ENCODE peak calls at places on chromosomes 6 and 20, in five cellular contexts. One of them, this sample, is unnamed.

GRCh38 chr20:34074101-34074760 is 37.8 kb downstream of the EIF2S2 start:
- DNase-seq in GM06990: no peak
- DNase-seq in dorsolateral prefrontal cortex: no peak
- DNase-seq in SK-N-SH: no peak
- DNase-seq in lower leg skin: no peak
- DNase-seq in this sample: peak

GRCh38 chr6:167116109-167116837 is 6.6 kb upstream of the CCR6 start:
- DNase-seq in GM06990: no peak
- DNase-seq in dorsolateral prefrontal cortex: no peak
- DNase-seq in SK-N-SH: peak
- DNase-seq in lower leg skin: no peak
- DNase-seq in this sample: no peak

GRCh38 chr6:33702345-33702977 is 9.0 kb downstream of the UQCC2 start:
- DNase-seq in GM06990: no peak
- DNase-seq in dorsolateral prefrontal cortex: no peak
- DNase-seq in SK-N-SH: peak
- DNase-seq in lower leg skin: no peak
- DNase-seq in this sample: peak

GRCh38 chr20:38932457-38933120 is 6.4 kb downstream of the FAM83D start:
- DNase-seq in GM06990: no peak
- DNase-seq in dorsolateral prefrontal cortex: no peak
- DNase-seq in SK-N-SH: no peak
- DNase-seq in lower leg skin: no peak
- DNase-seq in this sample: peak

GRCh38 chr20:24718696-24719095 is 230.4 kb upstream of the CST7 start:
- DNase-seq in GM06990: no peak
- DNase-seq in dorsolateral prefrontal cortex: no peak
- DNase-seq in SK-N-SH: no peak
- DNase-seq in lower leg skin: no peak
- DNase-seq in this sample: peak

GRCh38 chr6:139091859-139092258 is 43.0 kb upstream of the HECA start:
- DNase-seq in GM06990: no peak
- DNase-seq in dorsolateral prefrontal cortex: no peak
- DNase-seq in SK-N-SH: no peak
- DNase-seq in lower leg skin: no peak
- DNase-seq in this sample: no peak

GRCh38 chr6:135488023-135488422 is 9.5 kb downstream of the AHI1 start:
- DNase-seq in GM06990: no peak
- DNase-seq in dorsolateral prefrontal cortex: no peak
- DNase-seq in SK-N-SH: no peak
- DNase-seq in lower leg skin: no peak
- DNase-seq in this sample: peak

GRCh38 chr6:125586605-125587004 is 162.8 kb upstream of the HEY2 start:
- DNase-seq in GM06990: no peak
- DNase-seq in dorsolateral prefrontal cortex: no peak
- DNase-seq in SK-N-SH: no peak
- DNase-seq in lower leg skin: no peak
- DNase-seq in this sample: peak

GRCh38 chr6:13357551-13358075 is 29.3 kb upstream of the TBC1D7 start:
- DNase-seq in GM06990: no peak
- DNase-seq in dorsolateral prefrontal cortex: peak
- DNase-seq in SK-N-SH: no peak
- DNase-seq in lower leg skin: no peak
- DNase-seq in this sample: no peak

GRCh38 chr20:17503501-17504325 is 27.5 kb downstream of the BFSP1 start:
- DNase-seq in GM06990: no peak
- DNase-seq in dorsolateral prefrontal cortex: no peak
- DNase-seq in SK-N-SH: no peak
- DNase-seq in lower leg skin: peak
- DNase-seq in this sample: no peak
- TF ChIP-seq CTCF in GM06990: no peak
- TF ChIP-seq CTCF in dorsolateral prefrontal cortex: no peak
- TF ChIP-seq CTCF in SK-N-SH: no peak
- TF ChIP-seq CTCF in lower leg skin: no peak
- TF ChIP-seq CTCF in this sample: no peak

GRCh38 chr6:684831-685636 is 7.9 kb downstream of the EXOC2 start:
- DNase-seq in GM06990: peak
- DNase-seq in dorsolateral prefrontal cortex: no peak
- DNase-seq in SK-N-SH: no peak
- DNase-seq in lower leg skin: no peak
- DNase-seq in this sample: peak

GRCh38 chr6:686528-686927 is 6.4 kb downstream of the EXOC2 start:
- DNase-seq in GM06990: no peak
- DNase-seq in dorsolateral prefrontal cortex: no peak
- DNase-seq in SK-N-SH: no peak
- DNase-seq in lower leg skin: no peak
- DNase-seq in this sample: no peak

GRCh38 chr6:680204-680603 is 12.7 kb downstream of the EXOC2 start:
- DNase-seq in GM06990: no peak
- DNase-seq in dorsolateral prefrontal cortex: no peak
- DNase-seq in SK-N-SH: no peak
- DNase-seq in lower leg skin: no peak
- DNase-seq in this sample: no peak

GRCh38 chr6:680666-681374 is 12.1 kb downstream of the EXOC2 start:
- DNase-seq in GM06990: no peak
- DNase-seq in dorsolateral prefrontal cortex: no peak
- DNase-seq in SK-N-SH: no peak
- DNase-seq in lower leg skin: no peak
- DNase-seq in this sample: peak

GRCh38 chr6:683742-684440 is 9.0 kb downstream of the EXOC2 start:
- DNase-seq in GM06990: no peak
- DNase-seq in dorsolateral prefrontal cortex: no peak
- DNase-seq in SK-N-SH: peak
- DNase-seq in lower leg skin: no peak
- DNase-seq in this sample: no peak
- H3K4me3 ChIP-seq in GM06990: no peak
- H3K4me3 ChIP-seq in dorsolateral prefrontal cortex: peak
- H3K4me3 ChIP-seq in SK-N-SH: no peak
- H3K4me3 ChIP-seq in lower leg skin: no peak
- H3K4me3 ChIP-seq in this sample: no peak

GRCh38 chr20:45840700-45841198 is 7.2 kb downstream of the SNX21 start:
- DNase-seq in GM06990: no peak
- DNase-seq in dorsolateral prefrontal cortex: no peak
- DNase-seq in SK-N-SH: no peak
- DNase-seq in lower leg skin: no peak
- DNase-seq in this sample: no peak
- TF ChIP-seq CTCF in GM06990: no peak
- TF ChIP-seq CTCF in dorsolateral prefrontal cortex: no peak
- TF ChIP-seq CTCF in SK-N-SH: no peak
- TF ChIP-seq CTCF in lower leg skin: no peak
- TF ChIP-seq CTCF in this sample: no peak

DNA sequence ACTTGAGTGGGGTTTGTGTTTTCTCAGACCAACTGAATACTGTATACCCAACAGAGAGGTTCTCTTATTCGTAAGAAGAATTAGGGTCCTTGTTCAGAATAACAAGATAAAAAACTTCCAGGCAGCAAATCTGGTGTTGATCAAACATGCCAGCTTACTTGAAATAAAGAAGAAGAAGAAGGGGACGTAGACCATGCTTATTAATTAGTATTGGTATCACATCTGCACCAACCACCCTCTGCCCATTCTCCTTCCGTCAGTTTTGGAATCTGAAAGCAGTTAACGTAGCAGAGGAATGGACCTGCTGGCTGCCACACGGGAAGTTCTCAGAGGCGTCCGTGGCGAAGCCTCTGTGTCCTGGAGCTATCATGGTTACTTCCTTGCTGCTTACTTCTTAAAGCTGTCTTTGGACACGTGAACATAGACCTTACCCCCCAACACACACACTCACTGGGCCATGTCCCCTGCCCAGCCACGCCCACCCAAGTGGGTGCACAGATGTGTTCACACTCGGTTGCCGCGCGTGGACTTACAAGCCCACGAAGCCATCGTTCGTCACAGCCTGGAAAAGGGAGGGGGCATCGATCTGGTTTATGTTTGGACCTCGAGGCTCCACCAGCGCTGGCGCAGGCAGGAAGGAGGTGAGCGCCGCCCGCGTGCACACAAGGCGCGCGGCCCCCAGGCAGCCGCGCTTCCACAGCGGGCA is 4.1 kb upstream of the DLL1 start:
- DNase-seq in GM06990: no peak
- DNase-seq in dorsolateral prefrontal cortex: no peak
- DNase-seq in SK-N-SH: no peak
- DNase-seq in lower leg skin: no peak
- DNase-seq in this sample: no peak
- H3K4me3 ChIP-seq in GM06990: no peak
- H3K4me3 ChIP-seq in dorsolateral prefrontal cortex: peak
- H3K4me3 ChIP-seq in SK-N-SH: peak
- H3K4me3 ChIP-seq in lower leg skin: peak
- H3K4me3 ChIP-seq in this sample: peak

GRCh38 chr6:153312633-153313032 is 181.6 kb upstream of the RGS17 start:
- DNase-seq in GM06990: peak
- DNase-seq in dorsolateral prefrontal cortex: peak
- DNase-seq in SK-N-SH: peak
- DNase-seq in lower leg skin: no peak
- DNase-seq in this sample: peak
- TF ChIP-seq CTCF in GM06990: peak
- TF ChIP-seq CTCF in dorsolateral prefrontal cortex: no peak
- TF ChIP-seq CTCF in SK-N-SH: peak
- TF ChIP-seq CTCF in lower leg skin: no peak
- TF ChIP-seq CTCF in this sample: peak

GRCh38 chr6:170278743-170279094 is 12.2 kb downstream of the DLL1 start:
- DNase-seq in GM06990: no peak
- DNase-seq in dorsolateral prefrontal cortex: no peak
- DNase-seq in SK-N-SH: no peak
- DNase-seq in lower leg skin: no peak
- DNase-seq in this sample: no peak

GRCh38 chr6:170281331-170282292 is 9.3 kb downstream of the DLL1 start:
- DNase-seq in GM06990: no peak
- DNase-seq in dorsolateral prefrontal cortex: no peak
- DNase-seq in SK-N-SH: no peak
- DNase-seq in lower leg skin: no peak
- DNase-seq in this sample: no peak

GRCh38 chr6:170279426-170279825 is 11.5 kb downstream of the DLL1 start:
- DNase-seq in GM06990: no peak
- DNase-seq in dorsolateral prefrontal cortex: no peak
- DNase-seq in SK-N-SH: no peak
- DNase-seq in lower leg skin: no peak
- DNase-seq in this sample: no peak

GRCh38 chr6:170280689-170281045 is 10.2 kb downstream of the DLL1 start:
- DNase-seq in GM06990: no peak
- DNase-seq in dorsolateral prefrontal cortex: no peak
- DNase-seq in SK-N-SH: no peak
- DNase-seq in lower leg skin: no peak
- DNase-seq in this sample: no peak

DNA sequence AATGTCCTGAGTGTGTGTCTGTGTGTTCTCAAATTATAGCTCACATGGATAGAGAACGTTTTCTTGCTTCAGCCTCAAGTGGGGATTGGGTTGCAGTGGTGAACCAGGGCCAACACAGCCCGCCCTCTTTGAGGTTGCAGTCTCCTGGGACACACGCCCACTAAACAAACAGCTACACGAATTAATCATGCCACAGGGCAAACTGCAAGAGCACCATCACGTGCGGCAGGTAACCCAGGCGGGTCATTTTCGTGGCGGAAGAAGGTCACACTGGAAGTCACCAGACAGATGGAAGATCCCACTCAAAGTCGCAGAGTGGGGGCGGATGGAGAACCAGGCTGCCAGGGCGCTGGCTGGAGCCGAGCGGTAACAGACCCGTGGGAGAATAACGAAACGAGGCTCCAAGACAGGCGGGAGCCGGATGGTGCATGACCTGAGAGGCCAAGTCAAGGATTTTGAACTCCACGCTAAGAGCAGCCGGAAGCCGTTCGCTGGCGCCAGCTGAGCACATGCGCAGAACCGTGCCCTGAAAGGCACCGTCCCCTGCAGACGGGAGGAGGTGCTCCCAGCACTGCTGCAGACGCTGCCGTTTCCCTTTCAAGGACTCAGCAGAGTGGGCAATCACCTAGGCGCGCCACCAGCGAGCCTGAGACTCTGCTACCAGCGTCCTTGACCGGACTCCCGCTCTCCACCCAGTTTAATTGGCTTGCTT is 10.7 kb downstream of the DLL1 start:
- DNase-seq in GM06990: peak
- DNase-seq in dorsolateral prefrontal cortex: no peak
- DNase-seq in SK-N-SH: peak
- DNase-seq in lower leg skin: no peak
- DNase-seq in this sample: peak
- H3K4me3 ChIP-seq in GM06990: no peak
- H3K4me3 ChIP-seq in dorsolateral prefrontal cortex: no peak
- H3K4me3 ChIP-seq in SK-N-SH: peak
- H3K4me3 ChIP-seq in lower leg skin: no peak
- H3K4me3 ChIP-seq in this sample: peak

GRCh38 chr6:128327890-128328289 is 192.5 kb downstream of the PTPRK start:
- DNase-seq in GM06990: peak
- DNase-seq in dorsolateral prefrontal cortex: no peak
- DNase-seq in SK-N-SH: peak
- DNase-seq in lower leg skin: no peak
- DNase-seq in this sample: peak
- TF ChIP-seq CTCF in GM06990: peak
- TF ChIP-seq CTCF in dorsolateral prefrontal cortex: no peak
- TF ChIP-seq CTCF in SK-N-SH: peak
- TF ChIP-seq CTCF in lower leg skin: no peak
- TF ChIP-seq CTCF in this sample: peak

This sample was measured in epithelial cell of esophagus.